ENCODE peak calls at places on chromosomes 5 and 9, in ten cellular contexts. T is foreskin keratinocyte; M is BE2C; G is CD8-positive, alpha-beta T cell; F is A549; B is natural killer cell; H is brain microvascular endothelial cell; X is GM20000; N is right atrium auricular region; I is type B pancreatic cell. U is an unnamed sample.
A peak's percentile ranks its signal among the peaks of the same experiment; 100 is the strongest.

GRCh38 chr9:138051586-138052321 is 174.2 kb downstream of the CACNA1B start:
- DNase-seq in T (no peak), M (no peak), G (no peak), F (no peak), B (no peak), H (no peak), X (no peak), N (no peak), I (peak; percentile 52), U (peak; percentile 19)

GRCh38 chr9:91395553-91396470 is 27.8 kb downstream of the NFIL3 start:
- DNase-seq in T (peak; percentile 90), M (no peak), G (no peak), F (no peak), B (no peak), H (peak; percentile 59), X (peak; percentile 54), N (no peak), I (no peak), U (peak; percentile 55)

GRCh38 chr9:76552751-76553150 is 93.8 kb downstream of the GCNT1 start:
- DNase-seq in T (no peak), M (no peak), G (no peak), F (no peak), B (no peak), H (no peak), X (no peak), N (no peak), I (no peak), U (no peak)

GRCh38 chr5:181205735-181206401 is 872 bp upstream of the TRIM7 start:
- DNase-seq in T (no peak), M (no peak), G (no peak), F (no peak), B (no peak), H (no peak), X (peak; percentile 24), N (no peak), I (no peak), U (no peak)

GRCh38 chr5:175889910-175890684 is 18.7 kb downstream of the CPLX2 start:
- DNase-seq in T (no peak), M (peak; percentile 63), G (no peak), F (peak; percentile 79), B (no peak), H (peak; percentile 13), X (no peak), N (no peak), I (no peak), U (no peak)

GRCh38 chr9:108156270-108156998 is 666.9 kb upstream of the KLF4 start:
- DNase-seq in T (peak; percentile 54), M (no peak), G (no peak), F (peak; percentile 55), B (no peak), H (no peak), X (no peak), N (no peak), I (no peak), U (no peak)

GRCh38 chr5:169670769-169671525 is 33.9 kb downstream of the DOCK2 start:
- DNase-seq in T (no peak), M (no peak), G (no peak), F (no peak), B (no peak), H (no peak), X (peak; percentile 71), N (no peak), I (no peak), U (peak; percentile 63)

GRCh38 chr5:109884676-109885075 is 194.9 kb downstream of the MAN2A1 start:
- DNase-seq in T (no peak), M (no peak), G (no peak), F (no peak), B (no peak), H (no peak), X (no peak), N (no peak), I (no peak), U (no peak)

GRCh38 chr9:129609486-129610192 is 11.3 kb downstream of the C9orf50 start:
- DNase-seq in T (no peak), M (no peak), G (peak; percentile 56), F (peak; percentile 85), B (peak; percentile 59), H (peak; percentile 63), X (peak; percentile 78), N (no peak), I (no peak), U (peak; percentile 79)

GRCh38 chr9:8859416-8859815 is 1059.8 kb upstream of the DMAC1 start:
- DNase-seq in T (no peak), M (no peak), G (no peak), F (no peak), B (no peak), H (no peak), X (peak; percentile 9), N (no peak), I (no peak), U (no peak)

GRCh38 chr9:8855046-8855445 is 1055.5 kb upstream of the DMAC1 start:
- DNase-seq in T (no peak), M (no peak), G (no peak), F (peak; percentile 17), B (no peak), H (no peak), X (no peak), N (no peak), I (no peak), U (no peak)

GRCh38 chr9:8858250-8859161 is 1058.9 kb upstream of the DMAC1 start:
- DNase-seq in T (no peak), M (no peak), G (no peak), F (no peak), B (no peak), H (no peak), X (no peak), N (no peak), I (peak; percentile 68), U (no peak)

GRCh38 chr9:8856686-8857329 is 1057.2 kb upstream of the DMAC1 start:
- DNase-seq in T (no peak), M (no peak), G (no peak), F (no peak), B (no peak), H (no peak), X (peak; percentile 17), N (no peak), I (no peak), U (no peak)

DNA sequence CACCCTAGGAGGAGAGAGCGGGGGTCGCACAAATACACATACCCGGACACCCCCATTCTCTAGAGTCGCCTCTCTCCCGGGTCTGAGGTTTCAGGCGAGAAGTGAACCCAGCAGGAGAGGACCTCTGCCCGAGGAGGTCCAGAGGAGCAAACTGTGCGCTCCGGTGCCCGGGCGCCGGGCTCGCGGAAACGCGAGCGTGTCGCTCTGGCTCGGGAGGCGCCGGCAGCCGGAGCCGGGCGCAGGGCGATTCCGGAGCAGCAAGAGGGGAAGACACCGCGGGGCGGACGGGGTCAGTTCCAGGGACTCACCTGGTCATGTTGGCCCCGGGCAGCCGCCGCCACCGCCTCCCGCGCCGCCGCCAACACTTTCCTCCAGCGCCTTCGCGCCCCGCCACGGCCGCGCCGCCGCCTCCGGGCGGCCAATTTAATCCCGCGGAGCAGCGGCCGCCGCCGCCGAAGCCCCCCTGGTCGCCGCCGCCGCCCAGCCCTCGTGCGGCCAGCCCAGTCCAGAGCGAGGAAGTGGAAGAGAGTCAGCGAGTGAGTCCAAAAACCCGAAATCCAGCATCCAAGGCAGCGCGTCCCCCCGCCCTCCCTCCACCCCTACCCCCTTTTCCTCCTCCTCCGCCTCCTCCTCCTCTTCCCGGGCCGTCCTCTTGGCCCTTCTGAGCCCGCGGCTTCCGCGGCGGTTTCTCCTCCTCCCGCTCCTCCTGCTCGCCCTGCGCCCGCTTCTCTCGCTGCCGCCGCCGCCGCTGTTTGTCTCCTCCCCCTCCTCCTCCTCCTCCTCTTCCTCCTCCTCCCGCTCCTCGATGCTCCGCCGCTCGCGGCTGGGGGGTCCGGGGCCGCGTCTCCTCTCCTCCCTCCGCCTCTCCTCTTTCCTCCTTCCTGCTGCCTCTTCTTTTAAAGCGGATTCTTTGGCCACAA is 1058.0 kb upstream of the DMAC1 start:
- DNase-seq in T (no peak), M (peak; percentile 15), G (no peak), F (no peak), B (no peak), H (no peak), X (peak; percentile 24), N (no peak), I (peak; percentile 81), U (peak; percentile 27)
- TF ChIP-seq CTCF in T (no peak), M (no peak), G (no peak), F (no peak), B (no peak), H (peak; percentile 0), X (no peak), N (no peak), I (peak; percentile 51), U (no peak)

DNA sequence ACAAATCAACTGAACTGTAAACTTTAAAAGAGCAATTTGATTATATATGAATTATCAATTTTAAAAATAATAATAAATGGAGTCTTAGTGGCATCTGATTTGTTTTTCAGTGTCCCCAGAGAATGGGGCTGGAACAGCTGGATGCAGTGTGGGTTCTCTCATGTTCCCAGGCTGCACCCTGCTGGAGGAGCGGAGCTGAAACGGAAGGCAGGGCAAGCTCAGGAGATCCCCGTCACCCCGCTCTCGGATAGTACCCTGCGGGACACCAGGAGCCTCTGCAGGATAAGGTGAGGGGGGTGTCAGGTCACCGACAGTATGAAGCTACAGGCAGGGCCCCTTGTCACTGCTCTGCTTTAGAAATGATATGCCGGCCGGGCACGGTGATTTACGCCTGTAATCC is 57.3 kb downstream of the S1PR3 start:
- DNase-seq in T (no peak), M (no peak), G (no peak), F (no peak), B (no peak), H (no peak), X (no peak), N (peak; percentile 49), I (no peak), U (no peak)
- TF ChIP-seq CTCF in T (no peak), M (no peak), G (no peak), F (no peak), B (no peak), H (no peak), X (no peak), N (no peak), I (no peak), U (no peak)

GRCh38 chr9:136502940-136503550 is 20.2 kb upstream of the SEC16A start:
- DNase-seq in T (no peak), M (no peak), G (no peak), F (no peak), B (no peak), H (no peak), X (no peak), N (no peak), I (no peak), U (no peak)
- TF ChIP-seq CTCF in T (peak; percentile 25), M (peak; percentile 35), G (no peak), F (no peak), B (no peak), H (no peak), X (no peak), N (no peak), I (no peak), U (no peak)

DNA sequence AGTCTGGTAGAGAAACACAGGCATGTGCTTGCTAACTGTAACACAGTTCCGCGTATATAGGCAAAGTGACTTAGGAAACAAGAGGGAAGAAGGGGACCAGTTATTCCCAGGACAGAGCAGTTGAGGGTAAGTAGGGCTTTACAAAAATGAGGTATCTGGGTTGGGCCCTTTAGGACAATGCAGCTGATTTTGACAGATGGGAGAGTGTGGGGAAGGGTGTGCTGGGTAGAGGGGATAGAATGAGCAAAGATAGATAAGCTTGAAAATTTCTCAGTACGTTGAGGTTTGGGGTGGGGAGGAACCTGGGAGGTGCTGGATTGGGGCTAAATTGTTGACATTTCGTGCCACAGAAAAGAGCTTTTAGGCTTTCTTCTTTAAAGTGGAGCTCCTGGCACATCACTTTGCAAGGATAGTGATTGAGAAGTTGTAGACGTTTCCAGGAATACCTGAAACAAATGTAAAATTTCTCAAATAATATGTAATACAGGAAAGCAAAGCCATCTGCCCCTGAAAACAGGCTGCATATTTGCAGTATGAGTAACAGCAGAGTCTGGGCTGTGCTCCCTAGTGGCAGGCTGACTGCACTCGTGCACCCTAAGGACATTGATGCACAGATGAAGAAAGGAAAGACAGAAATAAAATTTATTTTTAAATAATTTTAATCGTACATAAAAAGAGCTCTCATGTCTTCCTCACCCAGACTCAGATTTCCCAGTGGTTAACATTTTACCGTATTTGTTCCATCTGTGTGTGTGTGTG is 145.0 kb upstream of the DMRT1 start:
- DNase-seq in T (no peak), M (no peak), G (no peak), F (peak; percentile 47), B (no peak), H (peak; percentile 71), X (no peak), N (peak; percentile 75), I (no peak), U (no peak)
- TF ChIP-seq CTCF in T (peak; percentile 50), M (no peak), G (no peak), F (no peak), B (no peak), H (peak; percentile 53), X (no peak), N (peak; percentile 35), I (no peak), U (no peak)

U was measured in GM13976.